ENCODE peak calls at places on chromosome 22, in five cellular contexts. One of them, this sample, is unnamed.

GRCh38 chr22:21921729-21922128 is 30.9 kb downstream of the PPM1F start:
- DNase-seq in HFF-Myc: no peak
- DNase-seq in ascending aorta: no peak
- DNase-seq in WERI-Rb-1: no peak
- DNase-seq in foreskin fibroblast: no peak
- DNase-seq in this sample: no peak

GRCh38 chr22:38609371-38609770 is 39.4 kb upstream of the DMC1 start:
- DNase-seq in HFF-Myc: no peak
- DNase-seq in ascending aorta: no peak
- DNase-seq in WERI-Rb-1: no peak
- DNase-seq in foreskin fibroblast: no peak
- DNase-seq in this sample: no peak

GRCh38 chr22:43293661-43294392 is 49.3 kb downstream of the SCUBE1 start:
- DNase-seq in HFF-Myc: no peak
- DNase-seq in ascending aorta: no peak
- DNase-seq in WERI-Rb-1: peak
- DNase-seq in foreskin fibroblast: peak
- DNase-seq in this sample: no peak

GRCh38 chr22:17777005-17777716 is 2.9 kb upstream of the BID start:
- DNase-seq in HFF-Myc: no peak
- DNase-seq in ascending aorta: no peak
- DNase-seq in WERI-Rb-1: no peak
- DNase-seq in foreskin fibroblast: no peak
- DNase-seq in this sample: no peak

GRCh38 chr22:40586781-40587180 is 49.7 kb downstream of the MRTFA start:
- DNase-seq in HFF-Myc: no peak
- DNase-seq in ascending aorta: no peak
- DNase-seq in WERI-Rb-1: no peak
- DNase-seq in foreskin fibroblast: no peak
- DNase-seq in this sample: no peak

GRCh38 chr22:32587449-32587848 is 112.8 kb downstream of the FBXO7 start:
- DNase-seq in HFF-Myc: no peak
- DNase-seq in ascending aorta: no peak
- DNase-seq in WERI-Rb-1: no peak
- DNase-seq in foreskin fibroblast: no peak
- DNase-seq in this sample: no peak

GRCh38 chr22:24582111-24582814 is 10.6 kb downstream of the LRRC75B start:
- DNase-seq in HFF-Myc: no peak
- DNase-seq in ascending aorta: no peak
- DNase-seq in WERI-Rb-1: no peak
- DNase-seq in foreskin fibroblast: no peak
- DNase-seq in this sample: no peak

GRCh38 chr22:20268350-20269012 is 363 bp upstream of the RTN4R start:
- DNase-seq in HFF-Myc: no peak
- DNase-seq in ascending aorta: peak
- DNase-seq in WERI-Rb-1: peak
- DNase-seq in foreskin fibroblast: peak
- DNase-seq in this sample: no peak

GRCh38 chr22:49930596-49931412 is 12.4 kb downstream of the CRELD2 start:
- DNase-seq in HFF-Myc: peak
- DNase-seq in ascending aorta: peak
- DNase-seq in WERI-Rb-1: peak
- DNase-seq in foreskin fibroblast: peak
- DNase-seq in this sample: no peak

GRCh38 chr22:49826603-49827306 is 918 bp downstream of the BRD1 start:
- DNase-seq in HFF-Myc: no peak
- DNase-seq in ascending aorta: peak
- DNase-seq in WERI-Rb-1: no peak
- DNase-seq in foreskin fibroblast: peak
- DNase-seq in this sample: no peak

GRCh38 chr22:42885446-42885845 is 28.4 kb upstream of the ARFGAP3 start:
- DNase-seq in HFF-Myc: no peak
- DNase-seq in ascending aorta: no peak
- DNase-seq in WERI-Rb-1: no peak
- DNase-seq in foreskin fibroblast: peak
- DNase-seq in this sample: no peak

GRCh38 chr22:19994851-19995610 is 21.6 kb downstream of the ARVCF start:
- DNase-seq in HFF-Myc: no peak
- DNase-seq in ascending aorta: no peak
- DNase-seq in WERI-Rb-1: no peak
- DNase-seq in foreskin fibroblast: no peak
- DNase-seq in this sample: no peak

DNA sequence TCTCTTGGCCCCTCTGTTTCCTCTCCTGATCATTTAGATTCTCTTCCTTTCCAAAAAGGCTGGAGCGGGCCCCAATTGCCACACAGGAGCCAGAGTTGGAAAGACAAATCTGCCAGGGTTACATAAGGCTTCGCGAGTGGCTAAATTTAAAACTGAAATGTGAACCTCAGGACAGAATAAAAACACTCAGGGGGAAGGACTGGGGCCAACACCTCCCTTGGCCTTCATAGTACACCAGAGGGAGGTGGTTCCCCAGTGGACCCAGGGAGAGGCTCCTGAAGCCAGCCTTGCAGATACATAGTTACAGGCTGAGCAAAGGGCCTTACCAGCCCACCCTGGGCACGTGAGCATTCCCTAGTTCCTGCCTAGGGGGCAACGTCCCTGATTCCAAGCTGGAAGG is 150.1 kb downstream of the MN1 start:
- DNase-seq in HFF-Myc: no peak
- DNase-seq in ascending aorta: peak
- DNase-seq in WERI-Rb-1: no peak
- DNase-seq in foreskin fibroblast: no peak
- DNase-seq in this sample: no peak
- TF ChIP-seq CTCF in HFF-Myc: no peak
- TF ChIP-seq CTCF in ascending aorta: no peak
- TF ChIP-seq CTCF in WERI-Rb-1: no peak
- TF ChIP-seq CTCF in foreskin fibroblast: no peak
- TF ChIP-seq CTCF in this sample: no peak

GRCh38 chr22:31079095-31079642 is 1.9 kb upstream of the SMTN start:
- DNase-seq in HFF-Myc: no peak
- DNase-seq in ascending aorta: no peak
- DNase-seq in WERI-Rb-1: no peak
- DNase-seq in foreskin fibroblast: no peak
- DNase-seq in this sample: no peak

GRCh38 chr22:31081963-31082605 is 966 bp downstream of the SMTN start:
- DNase-seq in HFF-Myc: no peak
- DNase-seq in ascending aorta: peak
- DNase-seq in WERI-Rb-1: no peak
- DNase-seq in foreskin fibroblast: peak
- DNase-seq in this sample: no peak

GRCh38 chr22:31082606-31083376 is 1.7 kb downstream of the SMTN start:
- DNase-seq in HFF-Myc: no peak
- DNase-seq in ascending aorta: peak
- DNase-seq in WERI-Rb-1: peak
- DNase-seq in foreskin fibroblast: peak
- DNase-seq in this sample: no peak

GRCh38 chr22:31080848-31081649 is at the start of gene SMTN:
- DNase-seq in HFF-Myc: peak
- DNase-seq in ascending aorta: peak
- DNase-seq in WERI-Rb-1: peak
- DNase-seq in foreskin fibroblast: peak
- DNase-seq in this sample: no peak

GRCh38 chr22:31080164-31080847 is 812 bp upstream of the SMTN start:
- DNase-seq in HFF-Myc: no peak
- DNase-seq in ascending aorta: no peak
- DNase-seq in WERI-Rb-1: no peak
- DNase-seq in foreskin fibroblast: no peak
- DNase-seq in this sample: no peak
- H3K4me3 ChIP-seq in HFF-Myc: peak
- H3K4me3 ChIP-seq in ascending aorta: peak
- H3K4me3 ChIP-seq in WERI-Rb-1: peak
- H3K4me3 ChIP-seq in foreskin fibroblast: peak
- H3K4me3 ChIP-seq in this sample: peak

GRCh38 chr22:45816771-45817170 is 145.1 kb downstream of the ATXN10 start:
- DNase-seq in HFF-Myc: no peak
- DNase-seq in ascending aorta: no peak
- DNase-seq in WERI-Rb-1: no peak
- DNase-seq in foreskin fibroblast: no peak
- DNase-seq in this sample: no peak
- TF ChIP-seq CTCF in HFF-Myc: no peak
- TF ChIP-seq CTCF in ascending aorta: no peak
- TF ChIP-seq CTCF in WERI-Rb-1: no peak
- TF ChIP-seq CTCF in foreskin fibroblast: no peak
- TF ChIP-seq CTCF in this sample: no peak

GRCh38 chr22:37167176-37167980 is 17.7 kb upstream of the IL2RB start:
- DNase-seq in HFF-Myc: no peak
- DNase-seq in ascending aorta: no peak
- DNase-seq in WERI-Rb-1: no peak
- DNase-seq in foreskin fibroblast: no peak
- DNase-seq in this sample: no peak

GRCh38 chr22:37167981-37168647 is 18.4 kb upstream of the IL2RB start:
- DNase-seq in HFF-Myc: no peak
- DNase-seq in ascending aorta: no peak
- DNase-seq in WERI-Rb-1: no peak
- DNase-seq in foreskin fibroblast: no peak
- DNase-seq in this sample: no peak

GRCh38 chr22:37165066-37165465 is 15.3 kb upstream of the IL2RB start:
- DNase-seq in HFF-Myc: no peak
- DNase-seq in ascending aorta: no peak
- DNase-seq in WERI-Rb-1: no peak
- DNase-seq in foreskin fibroblast: no peak
- DNase-seq in this sample: no peak

GRCh38 chr22:37165940-37166674 is 16.4 kb upstream of the IL2RB start:
- DNase-seq in HFF-Myc: no peak
- DNase-seq in ascending aorta: no peak
- DNase-seq in WERI-Rb-1: no peak
- DNase-seq in foreskin fibroblast: no peak
- DNase-seq in this sample: no peak

GRCh38 chr22:37166675-37167066 is 17.0 kb upstream of the IL2RB start:
- DNase-seq in HFF-Myc: no peak
- DNase-seq in ascending aorta: peak
- DNase-seq in WERI-Rb-1: peak
- DNase-seq in foreskin fibroblast: peak
- DNase-seq in this sample: no peak
- H3K4me3 ChIP-seq in HFF-Myc: no peak
- H3K4me3 ChIP-seq in ascending aorta: no peak
- H3K4me3 ChIP-seq in WERI-Rb-1: no peak
- H3K4me3 ChIP-seq in foreskin fibroblast: no peak
- H3K4me3 ChIP-seq in this sample: no peak

GRCh38 chr22:46143491-46144147 is 6.7 kb upstream of the PPARA start:
- DNase-seq in HFF-Myc: no peak
- DNase-seq in ascending aorta: no peak
- DNase-seq in WERI-Rb-1: no peak
- DNase-seq in foreskin fibroblast: no peak
- DNase-seq in this sample: no peak
- TF ChIP-seq CTCF in HFF-Myc: no peak
- TF ChIP-seq CTCF in ascending aorta: no peak
- TF ChIP-seq CTCF in WERI-Rb-1: no peak
- TF ChIP-seq CTCF in foreskin fibroblast: no peak
- TF ChIP-seq CTCF in this sample: no peak

GRCh38 chr22:45336971-45337431 is 27.3 kb downstream of the FAM118A start:
- DNase-seq in HFF-Myc: no peak
- DNase-seq in ascending aorta: peak
- DNase-seq in WERI-Rb-1: no peak
- DNase-seq in foreskin fibroblast: peak
- DNase-seq in this sample: no peak
- H3K4me3 ChIP-seq in HFF-Myc: no peak
- H3K4me3 ChIP-seq in ascending aorta: peak
- H3K4me3 ChIP-seq in WERI-Rb-1: no peak
- H3K4me3 ChIP-seq in foreskin fibroblast: no peak
- H3K4me3 ChIP-seq in this sample: no peak